ENCODE peak calls at places on chromosomes 1 and 21, in four cellular contexts. V is cardiac muscle cell, H is uterus, P is ovary. E is an unnamed sample. For H3K27me3, the result is how much of the 10 kb centered on the place peaks cover.

GRCh38 chr1:214549604-214550338 is 1.6 kb downstream of the PTPN14 start:
- DNase-seq in V (peak), H (no peak), P (no peak), E (no peak)

GRCh38 chr1:199075792-199076191 is 437.0 kb downstream of the PTPRC start:
- DNase-seq in V (no peak), H (no peak), P (no peak), E (no peak)

GRCh38 chr1:25729774-25730173 is 70.2 kb upstream of the SELENON start:
- DNase-seq in V (no peak), H (no peak), P (no peak), E (no peak)

GRCh38 chr1:10613861-10614260 is 139.1 kb downstream of the PEX14 start:
- DNase-seq in V (no peak), H (no peak), P (no peak), E (no peak)

GRCh38 chr21:17729455-17729854 is 89.7 kb downstream of the C21orf91 start:
- DNase-seq in V (no peak), H (no peak), P (no peak), E (no peak)

GRCh38 chr1:181143081-181143859 is 54.8 kb downstream of the IER5 start:
- DNase-seq in V (no peak), H (peak), P (no peak), E (no peak)

GRCh38 chr1:28195780-28196179 is 19.3 kb upstream of the PTAFR start:
- DNase-seq in V (peak), H (no peak), P (no peak), E (no peak)

GRCh38 chr1:2543543-2544092 is 12.6 kb upstream of the TNFRSF14 start:
- DNase-seq in V (no peak), H (no peak), P (no peak), E (no peak)

GRCh38 chr21:8990326-8991087 is 1530.9 kb upstream of the TPTE start:
- DNase-seq in V (no peak), H (no peak), P (no peak), E (no peak)

GRCh38 chr1:33918368-33918767 is 54.5 kb downstream of the HMGB4 start:
- DNase-seq in V (peak), H (no peak), P (no peak), E (no peak)

GRCh38 chr1:52727956-52728656 is 1.9 kb downstream of the ZYG11B start:
- DNase-seq in V (no peak), H (no peak), P (no peak), E (no peak)

GRCh38 chr1:118773656-118774055 is 214.5 kb downstream of the TBX15 start:
- DNase-seq in V (no peak), H (no peak), P (no peak), E (no peak)

GRCh38 chr1:116940809-116941640 is 31.3 kb downstream of the PTGFRN start:
- DNase-seq in V (no peak), H (no peak), P (no peak), E (no peak)

GRCh38 chr1:47981664-47982350 is 15.4 kb downstream of the TRABD2B start:
- DNase-seq in V (no peak), H (no peak), P (no peak), E (no peak)

GRCh38 chr1:89527256-89527655 is 2.6 kb downstream of the LRRC8B start:
- DNase-seq in V (no peak), H (no peak), P (no peak), E (no peak)

GRCh38 chr1:92306020-92306419 is 7.2 kb downstream of the RPAP2 start:
- DNase-seq in V (no peak), H (no peak), P (no peak), E (no peak)

GRCh38 chr1:244341455-244342450 is 110.0 kb downstream of the ADSS2 start:
- DNase-seq in V (peak), H (no peak), P (no peak), E (peak)

GRCh38 chr21:39451332-39452206 is at the start of gene SH3BGR:
- DNase-seq in V (peak), H (peak), P (no peak), E (no peak)

GRCh38 chr1:186146971-186147370 is 228.1 kb downstream of the TPR start:
- DNase-seq in V (no peak), H (no peak), P (no peak), E (no peak)

GRCh38 chr1:29690156-29690555 is 453.8 kb downstream of the PTPRU start:
- DNase-seq in V (no peak), H (no peak), P (no peak), E (no peak)

DNA sequence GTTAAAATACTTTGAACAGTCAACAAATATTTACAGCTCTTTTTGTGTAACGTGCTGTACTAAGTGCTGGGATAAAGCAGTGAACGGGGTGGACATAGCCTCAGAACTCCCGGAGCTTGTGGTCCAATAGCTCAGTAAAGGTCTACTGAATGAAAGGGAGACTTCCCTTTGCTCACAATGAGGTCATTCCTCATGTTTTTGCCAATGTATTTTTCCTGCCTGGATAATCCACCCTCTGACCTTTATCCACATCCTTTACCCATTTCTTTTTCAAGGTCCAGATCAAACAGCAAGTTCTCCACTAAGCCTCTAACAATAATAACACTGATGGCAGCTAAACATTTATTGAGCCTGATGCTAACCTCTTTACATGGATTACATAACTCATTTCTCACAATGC is 55.9 kb downstream of the LEPR start:
- DNase-seq in V (no peak), H (no peak), P (no peak), E (no peak)
- H3K27me3 ChIP-seq in V (under half), H (under half), P (under half), E (under half)

DNA sequence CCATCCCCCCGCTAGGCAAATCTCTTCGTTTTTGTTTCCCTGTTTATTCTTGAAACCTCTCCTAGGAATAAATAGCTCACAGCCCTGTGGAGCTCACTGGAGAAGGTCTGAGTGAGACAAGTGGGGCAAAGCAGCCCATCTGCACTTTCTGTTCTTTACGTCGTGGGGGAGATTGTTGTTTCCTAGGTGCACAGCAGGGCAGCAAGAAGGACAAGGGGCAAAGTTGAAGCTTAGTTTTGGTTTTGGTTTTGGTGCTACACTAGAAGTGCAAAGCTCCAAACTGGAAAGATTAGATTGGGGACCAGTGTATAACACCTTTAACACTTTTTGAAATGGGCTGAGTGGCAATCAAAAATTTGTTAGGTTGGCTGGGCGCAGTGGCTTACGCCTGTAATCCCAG is 76.6 kb downstream of the GPR88 start:
- DNase-seq in V (no peak), H (no peak), P (no peak), E (peak)
- H3K27ac ChIP-seq in V (no peak), H (no peak), P (no peak), E (no peak)

DNA sequence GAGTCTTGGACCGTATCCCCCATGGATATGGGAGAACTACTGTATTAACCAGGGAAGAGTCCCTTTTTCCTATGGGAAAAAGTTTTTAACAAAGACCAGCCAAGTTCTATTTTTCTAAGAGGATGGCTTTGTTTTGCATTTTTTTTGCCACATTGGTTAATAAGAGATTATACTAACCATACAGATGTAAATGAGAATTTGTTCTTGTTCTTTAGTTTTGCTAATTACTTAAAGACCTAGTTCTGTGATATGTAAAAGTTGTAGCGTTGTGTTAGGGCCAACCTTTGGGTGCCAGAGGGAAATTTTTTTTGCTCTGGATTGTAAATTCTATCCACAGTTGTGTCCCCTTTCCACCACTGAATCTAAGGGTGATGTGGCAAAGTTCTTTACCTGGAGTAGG is 2.8 kb downstream of the SOAT1 start:
- DNase-seq in V (no peak), H (no peak), P (no peak), E (no peak)
- H3K4me3 ChIP-seq in V (no peak), H (no peak), P (no peak), E (no peak)

DNA sequence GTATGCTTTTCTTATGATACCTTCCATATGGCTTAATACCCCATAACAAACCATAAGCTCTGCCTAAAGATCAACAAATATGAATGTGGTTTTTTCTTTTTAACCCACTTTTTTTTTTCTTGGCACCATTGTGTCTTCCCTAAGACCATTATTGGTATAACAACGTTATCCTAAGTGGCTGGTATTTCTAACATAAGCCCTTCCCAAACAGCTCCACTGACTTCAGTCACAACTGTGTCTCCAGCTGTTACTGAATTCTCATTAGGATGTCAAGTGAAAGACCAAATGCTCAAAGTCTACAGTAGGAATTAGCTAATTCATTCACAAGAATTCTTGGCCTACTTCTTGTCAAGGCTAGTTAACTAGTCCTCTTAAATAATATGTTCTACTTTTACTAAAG is 4.2 kb upstream of the RXRG start:
- DNase-seq in V (no peak), H (no peak), P (no peak), E (no peak)
- H3K27me3 ChIP-seq in V (under half), H (under half), P (under half), E (under half)

GRCh38 chr1:8427493-8427892 is 109.6 kb downstream of the SLC45A1 start:
- DNase-seq in V (no peak), H (no peak), P (no peak), E (peak)
- H3K27ac ChIP-seq in V (peak), H (peak), P (no peak), E (peak)

DNA sequence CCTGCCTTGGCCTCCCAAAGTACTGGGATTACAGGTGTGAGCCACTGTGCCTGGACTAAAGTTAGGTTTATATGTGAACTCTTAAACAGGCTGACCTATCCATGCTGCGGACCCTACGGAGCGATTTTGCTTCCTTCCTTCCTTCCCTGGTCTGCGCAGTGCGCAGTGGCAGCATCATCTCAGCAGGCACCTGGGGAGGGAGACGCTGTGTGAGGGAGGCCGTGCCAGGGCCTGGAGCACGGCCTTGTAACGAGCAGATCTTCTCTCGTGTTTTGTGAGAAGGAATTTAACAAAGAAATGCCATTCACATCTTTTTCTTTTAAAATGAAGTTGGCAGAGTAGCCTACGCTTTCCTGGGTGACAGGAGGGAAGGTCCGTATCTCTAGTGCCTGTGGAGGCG is 45.8 kb downstream of the PKNOX1 start:
- DNase-seq in V (no peak), H (no peak), P (no peak), E (no peak)
- H3K4me3 ChIP-seq in V (no peak), H (no peak), P (no peak), E (no peak)

GRCh38 chr1:161427733-161428516 is 60.2 kb upstream of the CFAP126 start:
- DNase-seq in V (peak), H (no peak), P (no peak), E (no peak)

GRCh38 chr1:161432091-161432490 is 64.4 kb upstream of the CFAP126 start:
- DNase-seq in V (no peak), H (no peak), P (no peak), E (no peak)
- H3K27me3 ChIP-seq in V (half or more), H (under half), P (under half), E (under half)

DNA sequence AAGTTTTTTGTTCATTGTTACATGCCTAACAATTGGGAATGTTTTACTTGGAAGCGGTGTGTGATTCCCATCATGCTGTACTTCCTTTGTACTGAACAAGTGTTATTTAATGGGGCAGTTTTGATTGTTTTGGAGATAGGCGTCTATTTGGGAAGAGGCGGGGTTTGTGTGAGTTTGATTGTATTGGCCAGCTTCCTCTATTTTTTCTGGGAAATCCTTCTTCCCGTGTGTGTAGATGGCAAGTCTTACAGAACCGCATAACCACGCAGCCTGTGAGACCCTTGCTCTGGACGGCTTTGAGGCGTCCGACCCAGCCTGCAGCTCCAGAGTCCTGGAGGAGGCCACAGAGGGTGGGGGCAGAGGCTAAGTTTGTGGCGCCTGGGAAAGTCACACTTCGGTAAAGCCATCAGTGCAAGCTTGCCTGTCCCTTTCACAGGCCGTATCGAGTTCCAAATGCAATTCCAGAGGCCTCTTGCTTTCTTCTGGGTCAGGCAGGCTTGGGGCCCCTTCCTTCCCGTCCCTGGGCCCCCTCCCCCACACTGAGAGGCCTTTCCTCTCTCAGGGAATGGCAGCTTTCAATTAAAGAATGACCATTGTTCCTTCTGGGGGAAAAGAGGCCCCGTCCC is 210.3 kb downstream of the TOMM20 start:
- DNase-seq in V (peak), H (no peak), P (no peak), E (no peak)
- H3K27ac ChIP-seq in V (peak), H (peak), P (peak), E (peak)

GRCh38 chr1:93904228-93904627 is 5.0 kb downstream of the GCLM start:
- DNase-seq in V (peak), H (no peak), P (no peak), E (peak)

GRCh38 chr1:93906480-93906879 is 2.8 kb downstream of the GCLM start:
- DNase-seq in V (no peak), H (no peak), P (no peak), E (peak)

GRCh38 chr1:93905051-93905450 is 4.2 kb downstream of the GCLM start:
- DNase-seq in V (peak), H (no peak), P (no peak), E (no peak)

GRCh38 chr1:93907718-93908117 is 1.5 kb downstream of the GCLM start:
- DNase-seq in V (peak), H (no peak), P (no peak), E (no peak)

DNA sequence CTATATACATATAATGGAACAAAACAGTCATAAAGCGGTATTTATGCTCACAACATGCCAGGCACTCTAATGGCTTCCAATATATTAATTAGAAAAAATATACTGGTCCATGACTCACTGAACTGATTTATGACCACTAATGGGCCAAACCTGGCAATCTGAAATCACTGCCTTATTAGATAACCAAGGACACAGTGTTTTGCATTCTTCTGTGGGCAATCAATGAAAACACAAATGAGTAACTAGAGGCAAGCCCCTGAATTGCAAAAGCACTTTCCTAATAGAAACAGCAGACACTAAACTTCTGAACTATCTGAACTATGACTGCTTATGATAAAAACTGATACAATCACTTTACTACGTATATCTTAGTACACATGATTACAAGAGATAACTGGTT is 3.5 kb downstream of the GCLM start:
- DNase-seq in V (peak), H (no peak), P (no peak), E (peak)
- H3K4me3 ChIP-seq in V (no peak), H (no peak), P (no peak), E (no peak)

GRCh38 chr1:206998811-206999210 is 28.6 kb upstream of the FCAMR start:
- DNase-seq in V (no peak), H (no peak), P (no peak), E (no peak)
- H3K27me3 ChIP-seq in V (under half), H (under half), P (under half), E (under half)

E was measured in small intestine.